ENCODE peak calls at places on chromosome X, in seven cellular contexts. N is BE2C; K is Peyer's patch; F is CD4-positive, CD25-positive, alpha-beta regulatory T cell; S is aorta; W is Karpas-422; L is psoas muscle. Y is an unnamed sample.
A peak's percentile ranks its signal among the peaks of the same experiment; 100 is the strongest.

GRCh38 chrX:115030635-115031034 is 13.2 kb upstream of the IL13RA2 start:
- DNase-seq in L (no peak), K (no peak), F (no peak), S (no peak), N (no peak), W (no peak), Y (no peak)

GRCh38 chrX:133813991-133814390 is 171.4 kb downstream of the GPC3 start:
- DNase-seq in S (no peak), L (no peak), W (no peak), N (no peak), K (no peak), F (no peak), Y (no peak)

GRCh38 chrX:125340508-125340907 is 20.8 kb downstream of the TEX13C start:
- DNase-seq in K (no peak), F (no peak), S (no peak), W (no peak), L (no peak), N (no peak), Y (no peak)

GRCh38 chrX:121949041-121949760 is 901.8 kb downstream of the GLUD2 start:
- DNase-seq in L (no peak), K (no peak), F (no peak), N (no peak), W (no peak), S (no peak), Y (no peak)

GRCh38 chrX:139063364-139063763 is 351.8 kb upstream of the FGF13 start:
- DNase-seq in L (no peak), K (no peak), W (no peak), F (no peak), S (no peak), N (no peak), Y (no peak)

GRCh38 chrX:138191998-138192397 is 519.5 kb downstream of the FGF13 start:
- DNase-seq in W (peak; percentile 81), F (no peak), L (no peak), S (no peak), N (peak; percentile 7), K (no peak), Y (no peak)

GRCh38 chrX:133495464-133496391 is 80.4 kb upstream of the GPC4 start:
- DNase-seq in S (peak; percentile 61), L (peak; percentile 75), K (peak; percentile 42), F (no peak), N (no peak), W (no peak), Y (no peak)

GRCh38 chrX:132750312-132751042 is 208.0 kb downstream of the HS6ST2 start:
- DNase-seq in W (no peak), F (no peak), N (no peak), S (no peak), K (no peak), L (no peak), Y (no peak)

GRCh38 chrX:11474576-11474975 is 181.4 kb downstream of the AMELX start:
- DNase-seq in W (no peak), L (no peak), S (no peak), F (no peak), K (no peak), N (no peak), Y (no peak)

GRCh38 chrX:11474021-11474420 is 180.8 kb downstream of the AMELX start:
- DNase-seq in W (no peak), K (no peak), L (no peak), N (no peak), F (no peak), S (no peak), Y (no peak)

GRCh38 chrX:11470231-11470630 is 177.0 kb downstream of the AMELX start:
- DNase-seq in S (no peak), W (no peak), N (no peak), F (no peak), L (no peak), K (no peak), Y (no peak)

GRCh38 chrX:11472381-11472780 is 179.2 kb downstream of the AMELX start:
- DNase-seq in S (no peak), N (no peak), F (no peak), K (no peak), W (no peak), L (no peak), Y (no peak)

GRCh38 chrX:11472879-11473278 is 179.7 kb downstream of the AMELX start:
- DNase-seq in W (no peak), L (no peak), N (no peak), S (no peak), F (no peak), K (no peak), Y (no peak)
- H3K4me3 ChIP-seq in W (no peak overlapping the region), L (no peak overlapping the region), N (no peak overlapping the region), S (no peak overlapping the region), F (no peak overlapping the region), K (no peak overlapping the region), Y (no peak overlapping the region)

GRCh38 chrX:149628768-149629167 is 2.8 kb downstream of the TMEM185A start:
- DNase-seq in N (no peak), S (no peak), F (no peak), L (no peak), K (no peak), W (no peak), Y (no peak)

GRCh38 chrX:149630681-149631292 is 805 bp downstream of the TMEM185A start:
- DNase-seq in L (no peak), K (no peak), S (no peak), F (no peak), W (no peak), N (no peak), Y (no peak)

GRCh38 chrX:149628280-149628679 is 3.3 kb downstream of the TMEM185A start:
- DNase-seq in W (no peak), N (no peak), F (no peak), L (no peak), S (no peak), K (no peak), Y (no peak)

GRCh38 chrX:149631293-149632165 is at the start of gene TMEM185A:
- DNase-seq in N (peak; percentile 80), K (peak; percentile 79), L (peak; percentile 84), F (peak; percentile 71), W (peak; percentile 88), S (peak; percentile 75), Y (no peak)

DNA sequence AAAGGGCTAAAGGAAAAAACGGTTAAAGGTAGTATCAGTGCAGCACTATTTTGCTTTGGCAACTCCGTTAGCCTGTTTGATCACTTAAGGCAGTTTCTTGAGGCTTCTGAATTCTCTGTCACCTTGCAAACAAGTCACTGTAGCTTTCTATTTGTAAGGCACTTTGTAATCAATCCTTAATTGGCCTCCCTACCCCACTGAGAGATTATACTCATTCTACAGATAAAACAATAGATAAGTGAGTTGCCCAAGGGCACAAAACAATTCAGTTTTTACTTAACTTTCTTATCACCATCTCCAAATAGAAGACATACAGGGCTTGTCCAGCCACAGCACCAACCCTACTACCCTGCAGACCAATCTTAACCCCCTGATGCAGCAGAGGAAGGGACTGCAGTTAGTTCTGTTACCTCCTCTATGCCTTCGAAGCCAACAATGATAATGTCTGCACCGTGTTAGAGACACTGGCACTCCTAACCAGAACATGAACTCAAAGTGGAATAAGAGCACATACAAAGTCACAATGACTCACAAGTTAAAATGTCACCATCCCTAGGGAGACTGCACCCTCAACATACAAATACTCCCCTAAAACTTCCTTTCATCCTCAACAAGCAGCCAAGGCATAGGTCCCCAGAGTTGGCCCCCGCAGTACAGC is 1.7 kb downstream of the TMEM185A start:
- DNase-seq in W (no peak), L (no peak), K (no peak), N (no peak), S (no peak), F (no peak), Y (no peak)
- H3K4me3 ChIP-seq in W (peak overlapping the region; percentile 76), L (peak overlapping the region; percentile 79), K (no peak overlapping the region), N (no peak overlapping the region), S (no peak overlapping the region), F (peak overlapping the region; percentile 44), Y (peak overlapping the region; percentile 81)

DNA sequence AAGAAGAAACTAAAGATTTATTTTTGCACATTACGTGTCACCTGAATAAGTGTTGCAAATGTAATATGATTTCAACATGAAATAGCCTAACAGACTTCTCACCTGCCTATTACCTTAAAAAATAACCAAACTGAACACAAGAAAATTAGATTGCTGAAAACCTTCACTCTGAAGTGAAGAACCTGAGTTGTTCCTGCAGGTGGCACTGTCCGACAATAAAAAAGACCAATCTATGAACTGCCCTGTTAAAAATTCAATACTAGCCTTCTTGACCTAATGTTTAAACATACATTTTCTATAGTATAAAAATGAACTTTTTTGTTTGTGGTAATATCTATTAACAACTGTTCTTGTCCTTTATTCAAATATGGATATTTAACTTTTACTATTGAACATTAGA is 69.2 kb upstream of the PNPLA4 start:
- DNase-seq in F (peak; percentile 1), N (peak; percentile 15), S (no peak), L (no peak), K (no peak), W (peak; percentile 80), Y (peak; percentile 10)
- H3K4me3 ChIP-seq in F (no peak overlapping the region), N (no peak overlapping the region), S (no peak overlapping the region), L (no peak overlapping the region), K (no peak overlapping the region), W (no peak overlapping the region), Y (no peak overlapping the region)

DNA sequence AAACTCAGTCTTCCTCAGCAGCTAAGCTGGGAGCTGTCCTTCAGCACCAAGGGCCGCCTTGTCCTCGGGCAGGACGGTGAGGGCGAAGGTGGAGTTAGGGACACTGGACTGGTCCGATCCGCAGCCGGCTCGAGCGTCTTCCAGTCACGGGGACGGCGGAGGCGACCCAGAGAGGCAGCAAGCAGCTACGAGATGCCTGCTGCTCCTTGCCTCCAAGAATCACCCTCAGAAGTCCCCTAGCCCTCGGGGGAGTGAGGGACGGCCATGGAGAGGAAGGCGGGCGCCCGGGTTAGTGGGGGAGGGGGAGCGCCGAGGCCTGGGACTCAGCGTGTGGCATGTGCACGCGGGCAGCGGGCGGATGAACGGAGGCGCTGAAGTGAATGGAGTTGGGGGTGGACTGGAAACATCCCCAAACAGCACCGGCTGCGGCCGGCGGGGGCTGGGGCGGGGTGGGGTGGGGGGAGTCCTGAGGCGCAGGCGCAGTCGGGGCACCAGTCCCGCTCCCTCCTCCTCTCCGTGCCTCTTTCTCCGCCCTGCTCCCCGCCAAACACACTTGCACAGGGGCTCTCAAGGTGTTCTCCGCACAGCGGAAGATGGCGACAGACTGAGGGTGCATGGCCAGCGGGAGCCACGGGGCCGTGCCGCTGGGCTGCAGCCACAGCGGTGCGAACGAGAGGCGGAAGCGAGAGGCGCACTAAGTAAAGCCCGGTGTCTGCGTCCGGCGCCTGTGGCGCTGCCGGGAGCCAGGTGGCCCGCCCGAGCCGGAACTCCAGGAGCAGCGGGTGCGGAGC is at the start of gene NALF2:
- DNase-seq in F (no peak), N (peak; percentile 81), S (peak; percentile 60), L (peak; percentile 71), K (peak; percentile 57), W (peak; percentile 75), Y (no peak)
- H3K4me3 ChIP-seq in F (no peak within 1 kb of the TSS), N (peak within 1 kb of the TSS; percentile 64), S (no peak within 1 kb of the TSS), L (peak within 1 kb of the TSS; percentile 62), K (peak within 1 kb of the TSS; percentile 35), W (peak within 1 kb of the TSS; percentile 63), Y (peak within 1 kb of the TSS; percentile 60)

GRCh38 chrX:11766487-11766886 is 8.4 kb downstream of the MSL3 start:
- DNase-seq in N (no peak), K (no peak), L (no peak), W (no peak), F (no peak), S (no peak), Y (no peak)
- H3K4me3 ChIP-seq in N (no peak overlapping the region), K (no peak overlapping the region), L (no peak overlapping the region), W (no peak overlapping the region), F (peak overlapping the region; percentile 98), S (no peak overlapping the region), Y (no peak overlapping the region)

DNA sequence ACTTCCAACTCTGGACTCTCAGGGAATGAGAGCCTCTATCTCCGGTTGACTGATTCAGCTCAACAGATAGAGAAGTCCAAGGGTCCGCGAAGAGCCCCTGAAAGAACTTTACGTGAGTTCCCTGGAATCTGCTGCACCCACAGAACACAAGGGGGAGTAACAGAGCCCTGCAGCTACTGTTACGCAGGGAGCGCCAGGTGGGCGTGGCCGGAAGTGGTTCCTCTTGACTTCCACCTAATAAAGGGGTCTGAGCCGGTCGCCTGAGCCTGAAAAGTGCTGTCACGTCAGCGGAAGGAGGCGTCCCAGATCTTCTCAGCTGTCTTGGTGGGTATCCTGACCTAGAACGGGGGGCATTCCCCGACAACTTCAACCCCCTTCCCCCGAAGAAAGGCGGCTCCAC is at the start of gene MAGEB6:
- DNase-seq in S (no peak), N (peak; percentile 4), W (no peak), L (no peak), F (no peak), K (no peak), Y (no peak)
- H3K4me3 ChIP-seq in S (no peak within 1 kb of the TSS), N (no peak within 1 kb of the TSS), W (no peak within 1 kb of the TSS), L (no peak within 1 kb of the TSS), F (no peak within 1 kb of the TSS), K (no peak within 1 kb of the TSS), Y (no peak within 1 kb of the TSS)